ENCODE peak calls at places on chromosomes 7 and 10, in four cellular contexts. U, I, B and P are unnamed samples.

GRCh38 chr7:27053153-27053552 is 42.6 kb downstream of the HOXA1 start:
- DNase-seq in U (no peak), I (no peak), B (no peak), P (no peak)

GRCh38 chr7:131829911-131830310 is 273.5 kb upstream of the PODXL start:
- DNase-seq in U (no peak), I (no peak), B (no peak), P (peak; percentile 78)

GRCh38 chr10:10910634-10911033 is 107.0 kb upstream of the CELF2 start:
- DNase-seq in U (no peak), I (no peak), B (no peak), P (no peak)

GRCh38 chr7:131110294-131111080 is 217.2 kb upstream of the MKLN1 start:
- DNase-seq in U (no peak), I (no peak), B (no peak), P (no peak)

GRCh38 chr7:132466367-132466766 is 109.9 kb downstream of the PLXNA4 start:
- DNase-seq in U (no peak), I (no peak), B (no peak), P (no peak)

GRCh38 chr7:11830582-11831382 is 1.2 kb downstream of the THSD7A start:
- DNase-seq in U (no peak), I (no peak), B (no peak), P (no peak)

GRCh38 chr10:49284356-49284755 is 14.6 kb upstream of the C10orf71 start:
- DNase-seq in U (no peak), I (no peak), B (no peak), P (no peak)

GRCh38 chr7:98997836-98998235 is 119.5 kb downstream of the TRRAP start:
- DNase-seq in U (no peak), I (no peak), B (no peak), P (no peak)

GRCh38 chr7:15370441-15370840 is 191.4 kb downstream of the AGMO start:
- DNase-seq in U (no peak), I (no peak), B (no peak), P (no peak)

GRCh38 chr7:92268921-92269320 is 23.1 kb downstream of the ANKIB1 start:
- DNase-seq in U (no peak), I (no peak), B (no peak), P (no peak)

GRCh38 chr7:69739182-69739581 is 140.9 kb downstream of the AUTS2 start:
- DNase-seq in U (no peak), I (no peak), B (no peak), P (no peak)

GRCh38 chr10:3829193-3830050 is 44.4 kb upstream of the KLF6 start:
- DNase-seq in U (no peak), I (no peak), B (no peak), P (no peak)

GRCh38 chr7:37097276-37097675 is 351.4 kb downstream of the ELMO1 start:
- DNase-seq in U (no peak), I (no peak), B (no peak), P (no peak)

GRCh38 chr7:101630591-101630990 is 1.5 kb upstream of the MYL10 start:
- DNase-seq in U (no peak), I (no peak), B (no peak), P (no peak)

GRCh38 chr7:36658603-36659516 is 65.4 kb downstream of the AOAH start:
- DNase-seq in U (no peak), I (no peak), B (peak; percentile 18), P (no peak)

GRCh38 chr7:90843467-90843866 is 247.3 kb downstream of the CDK14 start:
- DNase-seq in U (no peak), I (no peak), B (no peak), P (no peak)

GRCh38 chr7:34756025-34756437 is 98.0 kb downstream of the NPSR1 start:
- DNase-seq in U (no peak), I (no peak), B (no peak), P (no peak)

GRCh38 chr7:101367676-101368075 is 5.0 kb downstream of the COL26A1 start:
- DNase-seq in U (no peak), I (no peak), B (no peak), P (no peak)

GRCh38 chr10:60182691-60183090 is 207.0 kb downstream of the ANK3 start:
- DNase-seq in U (no peak), I (no peak), B (no peak), P (no peak)

GRCh38 chr10:69438531-69439349 is 12.5 kb upstream of the TSPAN15 start:
- DNase-seq in U (no peak), I (no peak), B (no peak), P (no peak)

GRCh38 chr10:132829403-132829802 is 43.5 kb upstream of the NKX6-2 start:
- DNase-seq in U (no peak), I (no peak), B (no peak), P (peak; percentile 51)

GRCh38 chr7:50528266-50529092 is 36.7 kb downstream of the DDC start:
- DNase-seq in U (no peak), I (no peak), B (no peak), P (no peak)

GRCh38 chr7:133353775-133354174 is 100.9 kb downstream of the EXOC4 start:
- DNase-seq in U (no peak), I (no peak), B (no peak), P (no peak)

GRCh38 chr7:1475991-1476390 is 16.7 kb upstream of the MICALL2 start:
- DNase-seq in U (no peak), I (no peak), B (no peak), P (no peak)

GRCh38 chr10:27744478-27745379 is 890 bp downstream of the MKX start:
- DNase-seq in U (peak; percentile 51), I (no peak), B (peak; percentile 34), P (peak; percentile 52)

GRCh38 chr10:44878704-44879530 is 32.2 kb upstream of the TMEM72 start:
- DNase-seq in U (peak; percentile 86), I (peak; percentile 71), B (peak; percentile 79), P (peak; percentile 89)

GRCh38 chr10:46558141-46558410 is 1.6 kb upstream of the GPRIN2 start:
- DNase-seq in U (peak; percentile 47), I (no peak), B (no peak), P (no peak)

GRCh38 chr10:49023752-49024151 is 84.1 kb upstream of the LRRC18 start:
- DNase-seq in U (no peak), I (no peak), B (no peak), P (no peak)

GRCh38 chr10:28295346-28295745 is 7.5 kb downstream of the MPP7 start:
- DNase-seq in U (no peak), I (no peak), B (no peak), P (no peak)

GRCh38 chr10:99937630-99938029 is 72.1 kb downstream of the DNMBP start:
- DNase-seq in U (no peak), I (no peak), B (no peak), P (no peak)

GRCh38 chr10:3059974-3060373 is 7.4 kb upstream of the PFKP start:
- DNase-seq in U (no peak), I (no peak), B (no peak), P (no peak)

GRCh38 chr7:22219036-22219435 is 137.9 kb downstream of the RAPGEF5 start:
- DNase-seq in U (no peak), I (no peak), B (no peak), P (no peak)

GRCh38 chr7:34759477-34760125 is 101.6 kb downstream of the NPSR1 start:
- DNase-seq in U (no peak), I (no peak), B (peak; percentile 2), P (no peak)